ENCODE peak calls at places on chromosomes 4 and X, in ten cellular contexts. K is GM12892, N is HCT116, E is GM12891, R is transverse colon, O is sigmoid colon, L is stomach, S is endothelial cell of umbilical vein, Q is breast epithelium, B is GM23338. G is an unnamed sample.

GRCh38 chr4:58732973-58733372 is 1622.8 kb upstream of the IGFBP7 start:
- DNase-seq in R (no peak), B (no peak), N (no peak), Q (no peak), L (no peak), K (no peak), S (no peak), O (no peak), E (no peak), G (no peak)

GRCh38 chr4:125719987-125720386 is 405.2 kb downstream of the FAT4 start:
- DNase-seq in R (no peak), N (peak), B (no peak), E (no peak), L (no peak), K (no peak), S (peak), Q (no peak), O (no peak), G (no peak)

GRCh38 chr4:138090145-138090917 is 151.8 kb downstream of the SLC7A11 start:
- DNase-seq in N (peak), R (peak), E (peak), B (peak), S (peak), O (peak), Q (no peak), L (peak), K (peak), G (no peak)

GRCh38 chr4:1597021-1597931 is 86.8 kb downstream of the FAM53A start:
- DNase-seq in S (no peak), E (no peak), L (no peak), O (peak), R (no peak), K (no peak), Q (no peak), B (no peak), N (no peak), G (peak)

GRCh38 chrX:140918398-140919043 is 83.9 kb upstream of the SPANXB1 start:
- DNase-seq in B (peak), O (no peak), Q (no peak), E (no peak), N (peak), L (peak), K (no peak), S (peak), R (peak), G (no peak)

GRCh38 chr4:168737441-168738176 is 240.8 kb downstream of the PALLD start:
- DNase-seq in S (no peak), L (no peak), R (no peak), E (no peak), K (no peak), B (no peak), O (no peak), Q (no peak), N (no peak), G (no peak)

GRCh38 chr4:155629831-155630425 is 36.7 kb upstream of the GUCY1A1 start:
- DNase-seq in R (no peak), K (no peak), E (no peak), N (no peak), B (no peak), L (no peak), O (no peak), S (no peak), Q (no peak), G (no peak)

GRCh38 chrX:124426273-124426672 is 79.9 kb downstream of the SH2D1A start:
- DNase-seq in L (no peak), N (no peak), B (no peak), E (no peak), K (no peak), Q (no peak), O (no peak), R (no peak), S (peak), G (no peak)

GRCh38 chrX:96591418-96591817 is 93.2 kb upstream of the DIAPH2 start:
- DNase-seq in N (no peak), R (no peak), L (no peak), O (no peak), K (no peak), S (no peak), Q (no peak), B (no peak), E (no peak), G (no peak)

GRCh38 chrX:109952050-109952449 is 50.9 kb upstream of the TMEM164 start:
- DNase-seq in O (no peak), K (no peak), L (no peak), R (no peak), N (no peak), Q (no peak), S (no peak), B (no peak), E (no peak), G (no peak)

GRCh38 chrX:135688137-135688536 is 25.3 kb upstream of the CT45A1 start:
- DNase-seq in B (peak), L (no peak), O (no peak), Q (no peak), S (no peak), E (no peak), R (no peak), K (no peak), N (peak), G (peak)

GRCh38 chrX:40171513-40172168 is 73.9 kb upstream of the BCOR start:
- DNase-seq in K (no peak), E (no peak), Q (no peak), B (no peak), R (no peak), L (no peak), S (peak), O (peak), N (no peak), G (peak)

GRCh38 chr4:25837107-25837506 is 25.7 kb downstream of the SEL1L3 start:
- DNase-seq in S (no peak), K (no peak), O (no peak), L (no peak), E (no peak), N (no peak), Q (no peak), R (no peak), B (no peak), G (no peak)

GRCh38 chr4:1242506-1243450 is 6.2 kb downstream of the CTBP1 start:
- DNase-seq in L (no peak), Q (peak), O (peak), R (peak), B (no peak), S (no peak), E (no peak), N (no peak), K (no peak), G (peak)

GRCh38 chr4:120228086-120228485 is 161.4 kb upstream of the MAD2L1 start:
- DNase-seq in L (no peak), N (no peak), O (no peak), Q (no peak), R (no peak), B (no peak), E (no peak), S (no peak), K (no peak), G (no peak)

GRCh38 chr4:3463556-3464348 is 646 bp downstream of the DOK7 start:
- DNase-seq in E (no peak), O (no peak), K (no peak), B (no peak), R (no peak), L (no peak), S (no peak), Q (no peak), N (no peak), G (no peak)

GRCh38 chr4:10457255-10457801 is at the start of gene ZNF518B:
- DNase-seq in O (peak), E (peak), K (peak), B (peak), S (peak), Q (no peak), R (peak), L (peak), N (peak), G (peak)
- TF ChIP-seq POLR2AphosphoS5 in O (peak), E (no peak), K (no peak), B (peak), S (peak), Q (no peak), R (peak), L (peak), N (peak), G (peak)

DNA sequence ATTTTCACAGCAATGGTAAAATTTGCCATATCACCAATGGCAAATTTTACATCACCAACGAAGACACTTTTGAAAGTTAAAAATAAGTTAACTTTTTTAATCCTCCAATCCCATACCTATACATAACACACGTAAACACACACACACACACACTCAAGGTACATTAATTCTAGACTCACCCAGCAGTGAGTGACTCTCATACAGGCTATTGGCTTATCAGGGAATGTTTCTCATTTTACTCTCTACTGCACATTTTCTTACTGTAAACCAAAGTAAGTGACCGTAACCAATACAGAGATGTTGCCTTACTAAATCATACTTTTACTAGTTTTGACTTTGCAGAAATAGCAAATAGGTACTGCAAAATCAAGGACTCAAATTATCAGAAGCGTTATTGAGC is 2.3 kb downstream of the VEGFC start:
- DNase-seq in O (no peak), L (no peak), S (no peak), N (no peak), R (no peak), K (no peak), B (no peak), Q (no peak), E (no peak), G (no peak)
- TF ChIP-seq POLR2AphosphoS5 in O (no peak), L (no peak), S (no peak), N (no peak), R (no peak), K (no peak), B (no peak), Q (no peak), E (no peak), G (no peak)

GRCh38 chr4:128863314-128864075 is 54.0 kb downstream of the JADE1 start:
- DNase-seq in B (peak), L (peak), Q (peak), N (peak), R (peak), K (no peak), O (peak), S (peak), E (no peak), G (peak)

GRCh38 chr4:128866691-128867090 is 57.2 kb downstream of the JADE1 start:
- DNase-seq in E (no peak), R (no peak), O (no peak), K (no peak), N (no peak), L (no peak), B (no peak), Q (no peak), S (no peak), G (no peak)

GRCh38 chr4:128862608-128863313 is 53.3 kb downstream of the JADE1 start:
- DNase-seq in S (peak), K (no peak), L (no peak), Q (no peak), O (no peak), N (no peak), E (no peak), B (no peak), R (no peak), G (peak)

GRCh38 chr4:128866281-128866680 is 56.8 kb downstream of the JADE1 start:
- DNase-seq in Q (no peak), L (no peak), K (no peak), R (no peak), O (no peak), S (no peak), N (no peak), B (no peak), E (no peak), G (no peak)

DNA sequence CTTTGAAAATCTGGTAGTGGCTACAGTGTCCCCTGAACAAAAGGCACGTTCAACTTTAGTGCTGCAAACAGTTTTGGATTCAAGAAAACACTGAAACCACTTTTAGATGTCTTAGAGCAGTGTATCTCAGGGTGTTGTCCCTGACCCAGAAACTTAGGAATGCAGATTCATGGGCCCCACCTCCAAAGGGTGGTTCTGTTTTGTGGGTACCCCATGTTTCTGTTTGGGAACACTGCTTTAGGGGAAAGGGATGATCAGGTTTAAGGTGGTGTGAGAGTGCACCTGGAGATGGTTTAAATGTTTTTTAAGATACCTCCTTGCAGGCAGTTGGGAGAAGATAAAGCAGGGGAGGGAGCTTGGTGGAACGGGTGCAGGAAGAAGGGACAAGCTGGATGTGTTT is 55.6 kb downstream of the JADE1 start:
- DNase-seq in R (no peak), S (no peak), O (no peak), N (no peak), K (no peak), E (no peak), L (no peak), Q (no peak), B (no peak), G (no peak)
- TF ChIP-seq POLR2AphosphoS5 in R (no peak), S (no peak), O (no peak), N (no peak), K (no peak), E (no peak), L (no peak), Q (no peak), B (peak), G (no peak)

DNA sequence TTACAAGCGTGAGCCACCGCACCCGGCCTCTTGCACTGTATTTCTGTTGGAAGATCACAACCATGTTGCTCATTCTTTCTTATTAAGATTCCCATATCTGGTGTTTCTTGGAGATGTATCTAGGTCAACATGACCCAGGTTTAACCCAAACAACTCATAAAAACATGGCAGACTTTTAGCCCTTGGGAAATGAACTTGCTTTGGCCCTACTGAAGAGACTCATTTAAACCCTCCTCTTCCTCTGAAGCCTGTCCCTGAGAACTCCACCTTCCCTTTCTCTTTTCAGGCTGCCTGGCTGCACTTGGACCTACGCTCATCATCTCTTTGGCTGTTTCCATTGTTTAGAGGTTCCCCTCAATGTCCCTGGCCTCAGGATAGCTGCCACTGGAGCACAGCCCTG is 22.8 kb upstream of the OPN1LW start:
- DNase-seq in S (no peak), Q (no peak), R (no peak), O (no peak), N (no peak), K (no peak), L (no peak), E (no peak), B (no peak), G (no peak)
- TF ChIP-seq POLR2AphosphoS5 in S (no peak), Q (no peak), R (no peak), O (no peak), N (no peak), K (no peak), L (no peak), E (no peak), B (no peak), G (no peak)

GRCh38 chr4:90476586-90476985 is 349.4 kb downstream of the CCSER1 start:
- DNase-seq in E (no peak), B (no peak), L (no peak), S (no peak), K (no peak), O (no peak), N (no peak), Q (no peak), R (no peak), G (no peak)
- TF ChIP-seq POLR2AphosphoS5 in E (no peak), B (no peak), L (no peak), S (no peak), K (no peak), O (no peak), N (no peak), Q (no peak), R (no peak), G (no peak)

DNA sequence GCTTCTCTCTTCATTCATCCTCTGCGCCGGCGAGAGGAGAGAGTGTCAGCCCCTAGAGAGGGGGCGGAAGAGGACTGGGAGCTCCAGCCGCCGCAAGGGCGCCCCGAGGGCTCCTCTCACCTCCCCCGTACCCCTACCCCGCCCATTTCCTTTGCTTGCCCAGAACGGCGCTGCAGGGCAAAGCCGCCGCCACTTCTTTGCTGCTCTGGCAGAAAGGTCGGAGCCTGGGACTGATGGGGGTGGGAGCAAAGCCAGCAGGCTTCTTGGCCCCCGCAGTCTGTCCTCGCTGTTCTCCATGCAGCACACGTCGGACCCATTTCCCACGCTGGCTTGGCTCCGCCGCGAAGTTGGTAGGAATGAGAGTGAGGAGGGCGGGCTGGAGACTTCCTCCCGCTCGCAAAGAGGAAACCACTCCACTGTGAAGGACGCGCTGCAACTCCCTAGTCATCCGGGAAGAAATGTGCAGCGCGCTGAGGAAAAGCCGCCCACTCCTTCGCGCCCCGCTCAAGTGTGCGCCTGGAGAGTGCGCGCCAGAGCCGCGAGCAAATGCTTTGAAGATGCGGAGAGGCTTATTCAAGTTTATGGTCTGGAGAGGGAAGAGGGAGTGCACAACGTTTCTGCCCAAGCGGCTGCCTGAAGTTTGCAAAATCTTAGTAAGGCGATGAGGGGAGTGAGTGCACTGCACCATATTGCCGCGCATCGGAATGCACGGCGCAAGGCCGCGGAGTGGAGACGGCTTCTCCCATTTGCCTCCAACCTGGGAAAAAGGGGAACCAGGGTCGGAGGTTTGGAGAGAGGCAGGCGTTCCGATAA is 2.8 kb upstream of the PCDH7 start:
- DNase-seq in N (no peak), S (peak), Q (no peak), L (peak), E (no peak), O (peak), B (peak), R (peak), K (peak), G (peak)
- TF ChIP-seq POLR2AphosphoS5 in N (no peak), S (no peak), Q (no peak), L (peak), E (no peak), O (no peak), B (peak), R (no peak), K (no peak), G (peak)

GRCh38 chr4:82428969-82429727 is 1.1 kb downstream of the HNRNPDL start:
- DNase-seq in L (peak), S (peak), Q (peak), N (peak), B (peak), R (peak), E (peak), K (peak), O (peak), G (peak)
- TF ChIP-seq POLR2AphosphoS5 in L (peak), S (peak), Q (peak), N (peak), B (peak), R (peak), E (peak), K (peak), O (peak), G (peak)

DNA sequence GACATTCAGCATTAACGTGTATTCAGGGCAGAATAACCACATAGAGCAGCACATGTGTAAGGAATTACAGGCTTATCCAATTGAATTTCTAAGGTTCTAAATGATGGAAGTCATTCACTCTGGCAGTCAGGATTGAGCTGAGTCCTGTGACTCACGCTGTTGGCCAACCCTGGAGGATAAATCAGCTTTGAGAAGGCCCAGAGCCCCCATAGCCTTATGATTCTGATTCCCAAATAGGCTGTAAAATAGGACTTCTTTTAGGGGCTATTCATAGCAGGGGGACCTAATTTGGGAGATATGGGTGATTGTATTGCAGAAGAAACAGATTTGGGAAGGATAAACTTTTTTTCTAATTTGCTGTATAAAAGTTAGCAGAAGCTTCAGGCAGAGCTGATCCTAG is 8.1 kb upstream of the HPF1 start:
- DNase-seq in N (no peak), E (no peak), S (no peak), O (no peak), L (no peak), R (no peak), Q (no peak), B (no peak), K (no peak), G (no peak)
- TF ChIP-seq POLR2AphosphoS5 in N (no peak), E (no peak), S (no peak), O (no peak), L (no peak), R (no peak), Q (no peak), B (no peak), K (no peak), G (no peak)

GRCh38 chr4:14856076-14856926 is 146.0 kb upstream of the CPEB2 start:
- DNase-seq in L (peak), B (no peak), Q (no peak), N (peak), R (peak), S (peak), E (no peak), K (no peak), O (peak), G (no peak)
- TF ChIP-seq POLR2AphosphoS5 in L (peak), B (no peak), Q (no peak), N (peak), R (peak), S (no peak), E (no peak), K (no peak), O (peak), G (no peak)

GRCh38 chr4:8534129-8534528 is 46.1 kb upstream of the GPR78 start:
- DNase-seq in R (peak), E (no peak), B (peak), O (no peak), S (peak), K (no peak), Q (no peak), L (peak), N (peak), G (no peak)
- TF ChIP-seq POLR2AphosphoS5 in R (peak), E (no peak), B (no peak), O (no peak), S (no peak), K (no peak), Q (no peak), L (peak), N (peak), G (no peak)

G was measured in spleen.